ENCODE peak calls at places on chromosomes 1 and 21, in nine cellular contexts. T, S, A, K, N, R, O, L and B are unnamed samples.

GRCh38 chr1:43587001-43587400 is 56.3 kb downstream of the PTPRF start:
- DNase-seq in S (no peak), A (no peak), T (no peak), O (no peak), R (no peak), K (no peak), L (no peak), N (no peak), B (no peak)

GRCh38 chr1:27789511-27790154 is 16.6 kb downstream of the STX12 start:
- DNase-seq in R (peak), T (no peak), O (no peak), L (no peak), A (peak), N (no peak), K (peak), S (no peak), B (peak)

GRCh38 chr1:112798293-112798692 is 83.2 kb upstream of the PPM1J start:
- DNase-seq in T (no peak), S (no peak), O (no peak), A (no peak), N (no peak), K (no peak), L (no peak), R (no peak), B (no peak)

GRCh38 chr1:41481109-41481775 is 3.2 kb downstream of the EDN2 start:
- DNase-seq in L (no peak), K (no peak), T (no peak), A (no peak), O (no peak), R (no peak), S (no peak), N (no peak), B (no peak)

GRCh38 chr21:46295996-46296752 is 10.0 kb downstream of the YBEY start:
- DNase-seq in R (no peak), T (peak), O (no peak), A (peak), K (no peak), L (peak), N (no peak), S (peak), B (peak)

GRCh38 chr1:203305809-203306088 is 430 bp downstream of the BTG2 start:
- DNase-seq in N (no peak), A (no peak), R (no peak), K (no peak), S (no peak), T (no peak), O (no peak), L (no peak), B (peak)

GRCh38 chr1:247110627-247111258 is 6.6 kb upstream of the ZNF669 start:
- DNase-seq in N (no peak), A (no peak), S (no peak), R (no peak), K (peak), L (no peak), O (no peak), T (no peak), B (no peak)

GRCh38 chr1:4615138-4615470 is 39.3 kb upstream of the AJAP1 start:
- DNase-seq in K (no peak), S (no peak), R (no peak), O (no peak), A (no peak), T (no peak), L (no peak), N (no peak), B (no peak)